ENCODE peak calls at places on chromosomes 2 and 18, in nine cellular contexts. One of them, this sample, is unnamed.
A peak's percentile ranks its signal among the peaks of the same experiment; 100 is the strongest.

GRCh38 chr2:220775856-220776467 is 796.1 kb downstream of the EPHA4 start:
- DNase-seq in transverse colon: no peak
- DNase-seq in fibroblast of lung: no peak
- DNase-seq in left lung: no peak
- DNase-seq in prostate gland: no peak
- DNase-seq in lower leg skin: no peak
- DNase-seq in astrocyte of the spinal cord: no peak
- DNase-seq in dorsolateral prefrontal cortex: no peak
- DNase-seq in A549: no peak
- DNase-seq in this sample: no peak

GRCh38 chr2:143513081-143513480 is 383.9 kb downstream of the ARHGAP15 start:
- DNase-seq in transverse colon: no peak
- DNase-seq in fibroblast of lung: peak; percentile 87
- DNase-seq in left lung: no peak
- DNase-seq in prostate gland: no peak
- DNase-seq in lower leg skin: no peak
- DNase-seq in astrocyte of the spinal cord: peak; percentile 72
- DNase-seq in dorsolateral prefrontal cortex: peak; percentile 41
- DNase-seq in A549: peak; percentile 3
- DNase-seq in this sample: peak; percentile 73

GRCh38 chr2:188456114-188456909 is 164.6 kb downstream of the GULP1 start:
- DNase-seq in transverse colon: no peak
- DNase-seq in fibroblast of lung: no peak
- DNase-seq in left lung: peak; percentile 34
- DNase-seq in prostate gland: no peak
- DNase-seq in lower leg skin: no peak
- DNase-seq in astrocyte of the spinal cord: no peak
- DNase-seq in dorsolateral prefrontal cortex: no peak
- DNase-seq in A549: no peak
- DNase-seq in this sample: peak; percentile 10

GRCh38 chr18:29430416-29430815 is 1253.5 kb upstream of the CDH2 start:
- DNase-seq in transverse colon: no peak
- DNase-seq in fibroblast of lung: no peak
- DNase-seq in left lung: no peak
- DNase-seq in prostate gland: no peak
- DNase-seq in lower leg skin: no peak
- DNase-seq in astrocyte of the spinal cord: no peak
- DNase-seq in dorsolateral prefrontal cortex: no peak
- DNase-seq in A549: no peak
- DNase-seq in this sample: peak; percentile 20

GRCh38 chr2:69241664-69242063 is 145.4 kb downstream of the GFPT1 start:
- DNase-seq in transverse colon: no peak
- DNase-seq in fibroblast of lung: no peak
- DNase-seq in left lung: no peak
- DNase-seq in prostate gland: no peak
- DNase-seq in lower leg skin: no peak
- DNase-seq in astrocyte of the spinal cord: no peak
- DNase-seq in dorsolateral prefrontal cortex: no peak
- DNase-seq in A549: no peak
- DNase-seq in this sample: no peak

GRCh38 chr2:98917031-98917459 is 19.0 kb downstream of the CRACDL start:
- DNase-seq in transverse colon: no peak
- DNase-seq in fibroblast of lung: peak; percentile 75
- DNase-seq in left lung: no peak
- DNase-seq in prostate gland: no peak
- DNase-seq in lower leg skin: no peak
- DNase-seq in astrocyte of the spinal cord: peak; percentile 85
- DNase-seq in dorsolateral prefrontal cortex: no peak
- DNase-seq in A549: peak; percentile 51
- DNase-seq in this sample: peak; percentile 94

GRCh38 chr18:51363384-51363783 is 165.9 kb upstream of the MEX3C start:
- DNase-seq in transverse colon: no peak
- DNase-seq in fibroblast of lung: no peak
- DNase-seq in left lung: no peak
- DNase-seq in prostate gland: no peak
- DNase-seq in lower leg skin: no peak
- DNase-seq in astrocyte of the spinal cord: no peak
- DNase-seq in dorsolateral prefrontal cortex: no peak
- DNase-seq in A549: no peak
- DNase-seq in this sample: no peak

GRCh38 chr2:19865151-19865550 is 36.6 kb downstream of the TTC32 start:
- DNase-seq in transverse colon: no peak
- DNase-seq in fibroblast of lung: no peak
- DNase-seq in left lung: no peak
- DNase-seq in prostate gland: no peak
- DNase-seq in lower leg skin: no peak
- DNase-seq in astrocyte of the spinal cord: no peak
- DNase-seq in dorsolateral prefrontal cortex: no peak
- DNase-seq in A549: no peak
- DNase-seq in this sample: no peak

GRCh38 chr2:158783923-158784322 is 11.2 kb upstream of the DAPL1 start:
- DNase-seq in transverse colon: no peak
- DNase-seq in fibroblast of lung: no peak
- DNase-seq in left lung: no peak
- DNase-seq in prostate gland: peak; percentile 18
- DNase-seq in lower leg skin: no peak
- DNase-seq in astrocyte of the spinal cord: no peak
- DNase-seq in dorsolateral prefrontal cortex: no peak
- DNase-seq in A549: no peak
- DNase-seq in this sample: no peak

GRCh38 chr2:157307021-157307420 is 18.6 kb downstream of the ERMN start:
- DNase-seq in transverse colon: no peak
- DNase-seq in fibroblast of lung: no peak
- DNase-seq in left lung: no peak
- DNase-seq in prostate gland: no peak
- DNase-seq in lower leg skin: no peak
- DNase-seq in astrocyte of the spinal cord: peak; percentile 30
- DNase-seq in dorsolateral prefrontal cortex: no peak
- DNase-seq in A549: no peak
- DNase-seq in this sample: no peak
- TF ChIP-seq CTCF in transverse colon: no peak
- TF ChIP-seq CTCF in fibroblast of lung: no peak
- TF ChIP-seq CTCF in left lung: no peak
- TF ChIP-seq CTCF in prostate gland: no peak
- TF ChIP-seq CTCF in lower leg skin: no peak
- TF ChIP-seq CTCF in astrocyte of the spinal cord: peak; percentile 34
- TF ChIP-seq CTCF in dorsolateral prefrontal cortex: peak; percentile 41
- TF ChIP-seq CTCF in A549: no peak
- TF ChIP-seq CTCF in this sample: peak; percentile 29

GRCh38 chr2:85920810-85921545 is 32.2 kb upstream of the ST3GAL5 start:
- DNase-seq in transverse colon: no peak
- DNase-seq in fibroblast of lung: no peak
- DNase-seq in left lung: no peak
- DNase-seq in prostate gland: no peak
- DNase-seq in lower leg skin: no peak
- DNase-seq in astrocyte of the spinal cord: peak; percentile 41
- DNase-seq in dorsolateral prefrontal cortex: no peak
- DNase-seq in A549: peak; percentile 43
- DNase-seq in this sample: peak; percentile 34
- H3K4me3 ChIP-seq in transverse colon: no peak overlapping the region
- H3K4me3 ChIP-seq in fibroblast of lung: no peak overlapping the region
- H3K4me3 ChIP-seq in left lung: no peak overlapping the region
- H3K4me3 ChIP-seq in prostate gland: no peak overlapping the region
- H3K4me3 ChIP-seq in lower leg skin: no peak overlapping the region
- H3K4me3 ChIP-seq in astrocyte of the spinal cord: no peak overlapping the region
- H3K4me3 ChIP-seq in dorsolateral prefrontal cortex: no peak overlapping the region
- H3K4me3 ChIP-seq in A549: no peak overlapping the region
- H3K4me3 ChIP-seq in this sample: no peak overlapping the region

GRCh38 chr2:80048296-80048695 is 256.3 kb downstream of the LRRTM1 start:
- DNase-seq in transverse colon: no peak
- DNase-seq in fibroblast of lung: no peak
- DNase-seq in left lung: no peak
- DNase-seq in prostate gland: no peak
- DNase-seq in lower leg skin: no peak
- DNase-seq in astrocyte of the spinal cord: no peak
- DNase-seq in dorsolateral prefrontal cortex: no peak
- DNase-seq in A549: no peak
- DNase-seq in this sample: no peak
- TF ChIP-seq CTCF in transverse colon: no peak
- TF ChIP-seq CTCF in fibroblast of lung: no peak
- TF ChIP-seq CTCF in left lung: no peak
- TF ChIP-seq CTCF in prostate gland: no peak
- TF ChIP-seq CTCF in lower leg skin: no peak
- TF ChIP-seq CTCF in astrocyte of the spinal cord: no peak
- TF ChIP-seq CTCF in dorsolateral prefrontal cortex: no peak
- TF ChIP-seq CTCF in A549: no peak
- TF ChIP-seq CTCF in this sample: no peak

GRCh38 chr2:66872056-66872821 is 437.3 kb downstream of the MEIS1 start:
- DNase-seq in transverse colon: no peak
- DNase-seq in fibroblast of lung: peak; percentile 64
- DNase-seq in left lung: no peak
- DNase-seq in prostate gland: no peak
- DNase-seq in lower leg skin: no peak
- DNase-seq in astrocyte of the spinal cord: peak; percentile 53
- DNase-seq in dorsolateral prefrontal cortex: no peak
- DNase-seq in A549: no peak
- DNase-seq in this sample: peak; percentile 65
- H3K4me3 ChIP-seq in transverse colon: no peak overlapping the region
- H3K4me3 ChIP-seq in fibroblast of lung: no peak overlapping the region
- H3K4me3 ChIP-seq in left lung: no peak overlapping the region
- H3K4me3 ChIP-seq in prostate gland: no peak overlapping the region
- H3K4me3 ChIP-seq in lower leg skin: no peak overlapping the region
- H3K4me3 ChIP-seq in astrocyte of the spinal cord: no peak overlapping the region
- H3K4me3 ChIP-seq in dorsolateral prefrontal cortex: no peak overlapping the region
- H3K4me3 ChIP-seq in A549: no peak overlapping the region
- H3K4me3 ChIP-seq in this sample: no peak overlapping the region

DNA sequence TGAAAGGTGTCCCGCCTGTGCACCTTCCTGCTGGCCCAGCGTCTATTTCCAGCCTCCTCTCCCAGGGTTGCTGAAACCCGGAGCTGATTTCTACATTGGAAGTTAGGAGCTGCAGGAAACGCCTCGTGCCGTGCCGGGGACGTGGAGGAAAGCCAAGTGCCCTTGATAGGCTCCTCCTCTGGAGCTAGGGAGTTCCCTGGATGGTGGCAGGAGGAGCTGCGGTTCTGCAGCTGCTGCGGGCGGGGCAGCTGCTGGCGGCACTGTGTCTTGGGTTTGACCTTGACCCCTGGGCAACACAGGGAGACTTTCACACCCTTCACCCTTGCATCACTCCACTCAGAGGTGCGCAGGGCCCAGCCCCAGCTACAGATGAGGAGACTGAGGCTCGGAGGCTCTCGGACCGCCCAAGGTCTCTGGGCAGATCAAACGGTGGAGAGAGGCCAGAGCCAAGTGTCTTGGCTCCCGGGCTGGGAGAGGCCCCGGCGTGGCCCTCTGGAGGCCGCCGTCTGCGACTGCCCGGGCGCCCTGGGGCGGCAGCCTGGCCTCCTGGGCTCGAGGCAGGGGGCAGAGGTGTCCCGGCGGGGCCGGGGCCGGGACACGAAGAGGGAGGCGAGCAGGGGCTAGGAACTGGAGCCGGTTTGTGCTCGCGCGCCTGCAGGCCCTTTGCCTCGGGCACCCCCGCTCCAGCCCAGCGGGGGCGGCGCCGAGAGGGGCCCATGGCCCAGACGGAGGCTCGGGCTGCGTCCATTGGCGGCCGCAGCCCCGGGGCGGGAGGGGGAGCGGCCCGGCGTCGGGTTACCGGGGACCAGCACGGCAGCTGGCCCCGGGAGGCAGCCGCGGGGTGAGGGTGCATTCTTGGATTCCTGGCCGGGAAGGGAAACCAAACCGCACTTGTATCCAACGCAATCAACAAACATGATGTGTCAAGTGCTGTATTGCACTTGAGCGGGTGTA is 129.7 kb upstream of the SLC1A4 start:
- DNase-seq in transverse colon: peak; percentile 94
- DNase-seq in fibroblast of lung: peak; percentile 96
- DNase-seq in left lung: peak; percentile 93
- DNase-seq in prostate gland: peak; percentile 87
- DNase-seq in lower leg skin: peak; percentile 99
- DNase-seq in astrocyte of the spinal cord: peak; percentile 92
- DNase-seq in dorsolateral prefrontal cortex: peak; percentile 66
- DNase-seq in A549: peak; percentile 93
- DNase-seq in this sample: peak; percentile 94
- TF ChIP-seq CTCF in transverse colon: peak; percentile 40
- TF ChIP-seq CTCF in fibroblast of lung: no peak
- TF ChIP-seq CTCF in left lung: no peak
- TF ChIP-seq CTCF in prostate gland: no peak
- TF ChIP-seq CTCF in lower leg skin: no peak
- TF ChIP-seq CTCF in astrocyte of the spinal cord: no peak
- TF ChIP-seq CTCF in dorsolateral prefrontal cortex: no peak
- TF ChIP-seq CTCF in A549: peak; percentile 28
- TF ChIP-seq CTCF in this sample: no peak

GRCh38 chr18:10454800-10455550 is 540 bp downstream of the APCDD1 start:
- DNase-seq in transverse colon: no peak
- DNase-seq in fibroblast of lung: peak; percentile 30
- DNase-seq in left lung: peak; percentile 84
- DNase-seq in prostate gland: peak; percentile 30
- DNase-seq in lower leg skin: no peak
- DNase-seq in astrocyte of the spinal cord: no peak
- DNase-seq in dorsolateral prefrontal cortex: no peak
- DNase-seq in A549: peak; percentile 5
- DNase-seq in this sample: peak; percentile 9
- H3K4me3 ChIP-seq in transverse colon: peak overlapping the region; percentile 49
- H3K4me3 ChIP-seq in fibroblast of lung: peak overlapping the region; percentile 59
- H3K4me3 ChIP-seq in left lung: peak overlapping the region; percentile 48
- H3K4me3 ChIP-seq in prostate gland: peak overlapping the region; percentile 75
- H3K4me3 ChIP-seq in lower leg skin: peak overlapping the region; percentile 70
- H3K4me3 ChIP-seq in astrocyte of the spinal cord: peak overlapping the region; percentile 31
- H3K4me3 ChIP-seq in dorsolateral prefrontal cortex: peak overlapping the region; percentile 75
- H3K4me3 ChIP-seq in A549: peak overlapping the region; percentile 47
- H3K4me3 ChIP-seq in this sample: peak overlapping the region; percentile 19

GRCh38 chr18:76633504-76634259 is 138.6 kb upstream of the ZNF516 start:
- DNase-seq in transverse colon: no peak
- DNase-seq in fibroblast of lung: no peak
- DNase-seq in left lung: no peak
- DNase-seq in prostate gland: no peak
- DNase-seq in lower leg skin: no peak
- DNase-seq in astrocyte of the spinal cord: no peak
- DNase-seq in dorsolateral prefrontal cortex: no peak
- DNase-seq in A549: no peak
- DNase-seq in this sample: no peak
- TF ChIP-seq CTCF in transverse colon: no peak
- TF ChIP-seq CTCF in fibroblast of lung: no peak
- TF ChIP-seq CTCF in left lung: no peak
- TF ChIP-seq CTCF in prostate gland: no peak
- TF ChIP-seq CTCF in lower leg skin: no peak
- TF ChIP-seq CTCF in astrocyte of the spinal cord: no peak
- TF ChIP-seq CTCF in dorsolateral prefrontal cortex: no peak
- TF ChIP-seq CTCF in A549: no peak
- TF ChIP-seq CTCF in this sample: no peak

DNA sequence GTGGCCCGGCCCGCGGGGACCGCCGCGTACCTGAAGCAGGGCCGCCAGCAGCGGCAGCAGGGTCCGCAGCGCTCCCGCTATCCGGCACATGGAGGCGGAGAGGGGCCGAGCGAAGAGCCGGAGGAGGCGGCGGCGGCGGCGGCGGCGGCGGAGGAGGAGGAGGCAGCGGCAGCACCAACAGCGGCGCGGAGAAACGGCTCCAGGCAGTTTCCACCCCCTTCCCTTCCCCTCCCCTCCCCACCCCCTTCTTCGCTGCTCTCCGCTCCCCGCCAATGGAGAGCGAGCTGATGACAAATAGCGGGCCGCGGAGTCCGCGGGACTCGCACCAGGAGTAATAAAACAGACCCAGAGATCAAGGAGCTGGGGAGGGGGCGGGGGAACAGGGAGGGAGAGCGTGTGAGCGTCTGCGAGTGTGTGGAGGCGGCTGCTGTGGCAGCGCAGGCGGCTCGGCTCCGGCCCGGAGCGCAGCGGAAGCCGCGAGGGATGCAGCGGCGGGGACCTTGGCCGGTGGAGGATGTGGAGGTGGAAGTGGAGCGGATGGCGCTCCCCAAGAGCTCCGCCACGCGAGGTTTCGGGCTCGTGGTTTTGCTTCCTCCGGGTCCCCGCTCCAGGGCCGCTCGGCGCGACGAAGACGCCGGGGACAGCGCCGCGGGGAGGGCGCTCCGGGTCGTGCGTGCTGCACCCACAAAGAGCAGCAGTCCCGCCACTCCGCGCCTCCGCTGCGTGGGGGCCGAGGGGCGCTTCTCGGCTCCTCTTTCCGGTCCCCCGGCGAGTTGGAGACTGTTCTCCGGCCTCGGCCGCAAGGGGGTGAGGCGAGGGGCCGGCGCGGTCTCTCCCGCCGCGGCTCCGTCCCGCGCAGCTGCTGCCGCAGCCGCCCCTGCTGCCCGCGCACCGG is at the start of gene CDH2:
- DNase-seq in transverse colon: no peak
- DNase-seq in fibroblast of lung: peak; percentile 71
- DNase-seq in left lung: peak; percentile 79
- DNase-seq in prostate gland: no peak
- DNase-seq in lower leg skin: no peak
- DNase-seq in astrocyte of the spinal cord: peak; percentile 96
- DNase-seq in dorsolateral prefrontal cortex: peak; percentile 76
- DNase-seq in A549: peak; percentile 66
- DNase-seq in this sample: peak; percentile 83
- H3K4me3 ChIP-seq in transverse colon: peak within 1 kb of the TSS; percentile 44
- H3K4me3 ChIP-seq in fibroblast of lung: peak within 1 kb of the TSS; percentile 63
- H3K4me3 ChIP-seq in left lung: peak within 1 kb of the TSS; percentile 41
- H3K4me3 ChIP-seq in prostate gland: peak within 1 kb of the TSS; percentile 34
- H3K4me3 ChIP-seq in lower leg skin: peak within 1 kb of the TSS; percentile 20
- H3K4me3 ChIP-seq in astrocyte of the spinal cord: peak within 1 kb of the TSS; percentile 80
- H3K4me3 ChIP-seq in dorsolateral prefrontal cortex: peak within 1 kb of the TSS; percentile 82
- H3K4me3 ChIP-seq in A549: peak within 1 kb of the TSS; percentile 83
- H3K4me3 ChIP-seq in this sample: peak within 1 kb of the TSS; percentile 78

This sample was measured in fibroblast of mammary gland.